ENCODE peak calls at places on chromosomes 4 and X, in five cellular contexts. K is choroid plexus epithelial cell, C is omental fat pad, R is WTC11, I is astrocyte of the spinal cord. N is an unnamed sample.

GRCh38 chr4:28149762-28150161 is 1289.1 kb downstream of the STIM2 start:
- DNase-seq in K (no peak), C (no peak), R (no peak), I (no peak), N (no peak)

GRCh38 chr4:23422878-23423277 is 467.0 kb downstream of the PPARGC1A start:
- DNase-seq in K (no peak), C (no peak), R (no peak), I (peak; percentile 19), N (no peak)

GRCh38 chr4:98468744-98469143 is 189.7 kb downstream of the TSPAN5 start:
- DNase-seq in K (peak; percentile 58), C (no peak), R (no peak), I (peak; percentile 69), N (no peak)

GRCh38 chr4:1240721-1241465 is 8.0 kb downstream of the CTBP1 start:
- DNase-seq in K (no peak), C (no peak), R (no peak), I (no peak), N (no peak)

GRCh38 chrX:103573205-103573604 is 12.1 kb upstream of the TCEAL4 start:
- DNase-seq in K (no peak), C (no peak), R (no peak), I (no peak), N (no peak)

GRCh38 chrX:71181558-71181909 is 36.9 kb downstream of the NLGN3 start:
- DNase-seq in K (peak; percentile 23), C (no peak), R (no peak), I (no peak), N (no peak)

GRCh38 chr4:139901516-139902327 is 236.1 kb downstream of the MGST2 start:
- DNase-seq in K (peak; percentile 57), C (no peak), R (no peak), I (peak; percentile 61), N (no peak)

GRCh38 chr4:13892739-13893105 is 265.2 kb upstream of the BOD1L1 start:
- DNase-seq in K (peak; percentile 75), C (no peak), R (no peak), I (peak; percentile 83), N (no peak)

GRCh38 chr4:75142377-75142776 is 209.5 kb downstream of the PARM1 start:
- DNase-seq in K (no peak), C (no peak), R (no peak), I (no peak), N (no peak)

GRCh38 chr4:185793716-185794115 is 18.3 kb downstream of the SORBS2 start:
- DNase-seq in K (no peak), C (no peak), R (no peak), I (no peak), N (no peak)

GRCh38 chrX:11414091-11414490 is 120.9 kb downstream of the AMELX start:
- DNase-seq in K (no peak), C (no peak), R (no peak), I (no peak), N (no peak)

GRCh38 chr4:7828926-7829325 is 110.7 kb downstream of the AFAP1 start:
- DNase-seq in K (peak; percentile 84), C (no peak), R (no peak), I (peak; percentile 82), N (no peak)

GRCh38 chrX:132181364-132181763 is 37.9 kb downstream of the RAP2C start:
- DNase-seq in K (no peak), C (no peak), R (no peak), I (no peak), N (no peak)

GRCh38 chr4:120066182-120066524 is 495 bp downstream of the MAD2L1 start:
- DNase-seq in K (no peak), C (no peak), R (no peak), I (no peak), N (no peak)

GRCh38 chr4:12360391-12360790 is 931.7 kb upstream of the HS3ST1 start:
- DNase-seq in K (no peak), C (no peak), R (no peak), I (no peak), N (no peak)

GRCh38 chrX:20427173-20427770 is 160.6 kb upstream of the RPS6KA3 start:
- DNase-seq in K (no peak), C (no peak), R (no peak), I (no peak), N (no peak)

GRCh38 chr4:185165605-185166063 is 22.6 kb downstream of the SLC25A4 start:
- DNase-seq in K (peak; percentile 82), C (no peak), R (no peak), I (peak; percentile 87), N (no peak)

GRCh38 chr4:123304151-123305021 is 92.2 kb upstream of the SPRY1 start:
- DNase-seq in K (peak; percentile 22), C (no peak), R (peak; percentile 72), I (no peak), N (no peak)

GRCh38 chr4:140893939-140894338 is 137.8 kb upstream of the TBC1D9 start:
- DNase-seq in K (peak; percentile 22), C (no peak), R (no peak), I (peak; percentile 1), N (no peak)

GRCh38 chrX:136711147-136711546 is 63.2 kb downstream of the CD40LG start:
- DNase-seq in K (peak; percentile 63), C (no peak), R (peak; percentile 23), I (peak; percentile 53), N (no peak)

GRCh38 chr4:27790911-27791310 is 930.3 kb downstream of the STIM2 start:
- DNase-seq in K (peak; percentile 40), C (no peak), R (no peak), I (peak; percentile 58), N (no peak)

GRCh38 chr4:6375620-6376295 is 96.7 kb downstream of the PPP2R2C start:
- DNase-seq in K (no peak), C (no peak), R (no peak), I (no peak), N (no peak)

GRCh38 chrX:2650037-2650436 is 41.1 kb upstream of the CD99 start:
- DNase-seq in K (no peak), C (no peak), R (no peak), I (no peak), N (no peak)

GRCh38 chrX:130999360-130999759 is 58.8 kb upstream of the ARHGAP36 start:
- DNase-seq in K (no peak), C (no peak), R (no peak), I (no peak), N (no peak)

GRCh38 chr4:39686997-39687396 is 10.9 kb upstream of the UBE2K start:
- DNase-seq in K (no peak), C (no peak), R (no peak), I (no peak), N (no peak)

GRCh38 chrX:93420635-93421034 is 252.7 kb downstream of the NAP1L3 start:
- DNase-seq in K (no peak), C (no peak), R (no peak), I (no peak), N (no peak)

GRCh38 chr4:88188738-88189417 is 30.4 kb upstream of the ABCG2 start:
- DNase-seq in K (no peak), C (no peak), R (no peak), I (no peak), N (no peak)

GRCh38 chrX:103918584-103919335 is 43.7 kb upstream of the TMSB15B start:
- DNase-seq in K (peak; percentile 59), C (no peak), R (peak; percentile 64), I (peak; percentile 74), N (no peak)

GRCh38 chr4:155881555-155881954 is 15.5 kb upstream of the ASIC5 start:
- DNase-seq in K (no peak), C (no peak), R (no peak), I (no peak), N (no peak)

GRCh38 chr4:52780627-52781354 is 29.6 kb upstream of the ERVMER34-1 start:
- DNase-seq in K (no peak), C (no peak), R (no peak), I (no peak), N (no peak)
- TF ChIP-seq CTCF in K (no peak), C (no peak), R (no peak), I (no peak), N (no peak)

DNA sequence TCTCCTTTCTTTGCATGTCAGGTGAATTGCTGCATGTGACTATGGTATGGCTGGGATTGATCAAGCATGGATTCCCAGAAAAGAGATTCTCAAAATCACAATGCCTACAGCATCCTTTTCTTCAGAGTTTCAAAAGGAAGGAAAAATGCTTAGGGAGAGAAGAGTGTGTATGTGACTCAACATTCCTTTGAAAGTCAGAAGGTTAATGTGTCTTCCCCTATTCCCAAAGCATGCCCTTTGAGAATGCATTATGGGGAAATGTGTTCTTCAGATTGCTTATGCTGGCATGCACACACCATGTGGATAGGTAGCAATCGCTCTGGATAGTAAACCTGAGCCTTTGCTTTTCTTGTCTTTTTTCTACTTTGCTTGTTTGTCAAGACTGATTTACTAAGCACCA is 78.5 kb downstream of the ELOVL6 start:
- DNase-seq in K (peak; percentile 84), C (no peak), R (no peak), I (peak; percentile 46), N (no peak)
- TF ChIP-seq CTCF in K (no peak), C (no peak), R (no peak), I (no peak), N (no peak)

DNA sequence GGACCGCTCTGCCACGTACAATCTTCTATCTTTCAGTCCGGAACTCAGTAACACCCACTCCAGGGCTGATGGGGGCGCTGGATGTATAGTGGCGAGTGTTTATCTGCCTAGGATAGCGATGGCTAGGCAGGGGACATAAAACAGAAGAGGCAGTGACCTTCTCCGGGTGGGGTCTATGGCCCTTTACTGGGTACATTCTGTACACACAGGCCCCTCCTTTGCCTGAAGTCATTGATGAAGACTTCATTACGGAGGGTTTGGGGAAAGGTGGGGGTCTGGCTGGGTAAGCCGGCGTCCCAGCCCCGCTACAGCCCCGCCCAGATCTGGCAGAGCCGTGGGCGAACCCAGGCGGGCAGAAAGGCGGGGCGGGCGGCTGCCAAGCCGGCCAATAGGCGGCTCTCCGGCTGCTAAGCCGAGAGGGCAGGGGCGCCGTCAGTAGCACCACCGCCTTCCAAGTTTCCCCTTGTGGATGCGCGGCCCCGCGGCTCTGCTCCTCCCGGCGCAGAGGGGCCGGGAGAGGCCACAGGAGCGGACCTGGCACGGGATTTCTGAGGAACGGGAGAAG is at the start of gene CHST7:
- DNase-seq in K (peak; percentile 67), C (no peak), R (peak; percentile 70), I (peak; percentile 69), N (no peak)
- TF ChIP-seq CTCF in K (peak; percentile 54), C (no peak), R (no peak), I (peak; percentile 47), N (no peak)

GRCh38 chr4:4480685-4481393 is 61.0 kb downstream of the STX18 start:
- DNase-seq in K (peak; percentile 65), C (no peak), R (no peak), I (peak; percentile 56), N (no peak)
- TF ChIP-seq CTCF in K (peak; percentile 66), C (no peak), R (no peak), I (peak; percentile 66), N (peak; percentile 47)

GRCh38 chrX:19225906-19226305 is 103.6 kb upstream of the ADGRG2 start:
- DNase-seq in K (peak; percentile 14), C (no peak), R (peak; percentile 10), I (peak; percentile 2), N (no peak)
- TF ChIP-seq CTCF in K (peak; percentile 17), C (no peak), R (no peak), I (no peak), N (no peak)

DNA sequence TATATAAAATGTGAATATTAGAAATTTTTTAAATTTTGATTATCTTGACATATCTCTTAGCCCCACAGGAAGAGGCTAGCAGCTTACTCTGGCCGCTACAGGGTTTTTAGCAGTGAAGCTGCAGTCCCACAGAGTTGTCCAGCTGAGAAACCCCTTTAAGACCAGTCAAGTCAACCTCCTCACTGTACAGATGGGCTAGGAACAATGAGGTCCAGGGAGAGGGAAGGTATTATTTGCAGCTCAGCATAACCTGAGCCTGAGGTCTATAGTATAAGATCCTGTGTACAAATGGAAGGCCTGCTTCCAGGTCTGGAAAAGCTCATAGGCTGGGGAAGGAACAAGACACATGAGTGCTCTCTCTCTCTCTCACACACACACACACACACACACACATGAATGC is 1.8 kb downstream of the VSIG4 start:
- DNase-seq in K (no peak), C (no peak), R (no peak), I (no peak), N (no peak)
- TF ChIP-seq CTCF in K (no peak), C (no peak), R (no peak), I (no peak), N (no peak)